ENCODE peak calls at places on chromosomes 2 and 18, in seven cellular contexts. One of them, this sample, is unnamed.
A peak's percentile ranks its signal among the peaks of the same experiment; 100 is the strongest.

GRCh38 chr2:130898553-130898952 is 61.8 kb downstream of the ARHGEF4 start:
- DNase-seq in GM23338: no peak
- DNase-seq in body of pancreas: no peak
- DNase-seq in IMR-90: no peak
- DNase-seq in lower lobe of right lung: no peak
- DNase-seq in AG04450: no peak
- DNase-seq in endothelial cell of umbilical vein: no peak
- DNase-seq in this sample: no peak

GRCh38 chr2:163659224-163659623 is 76.6 kb downstream of the FIGN start:
- DNase-seq in GM23338: no peak
- DNase-seq in body of pancreas: no peak
- DNase-seq in IMR-90: no peak
- DNase-seq in lower lobe of right lung: no peak
- DNase-seq in AG04450: no peak
- DNase-seq in endothelial cell of umbilical vein: no peak
- DNase-seq in this sample: peak; percentile 56

GRCh38 chr18:48937869-48938750 is 12.7 kb downstream of the SMAD7 start:
- DNase-seq in GM23338: no peak
- DNase-seq in body of pancreas: no peak
- DNase-seq in IMR-90: no peak
- DNase-seq in lower lobe of right lung: no peak
- DNase-seq in AG04450: no peak
- DNase-seq in endothelial cell of umbilical vein: peak; percentile 23
- DNase-seq in this sample: no peak

GRCh38 chr2:148020036-148020357 is 540 bp downstream of the ORC4 start:
- DNase-seq in GM23338: no peak
- DNase-seq in body of pancreas: no peak
- DNase-seq in IMR-90: peak; percentile 39
- DNase-seq in lower lobe of right lung: no peak
- DNase-seq in AG04450: no peak
- DNase-seq in endothelial cell of umbilical vein: no peak
- DNase-seq in this sample: no peak

GRCh38 chr18:12011962-12012549 is 30.7 kb downstream of the IMPA2 start:
- DNase-seq in GM23338: no peak
- DNase-seq in body of pancreas: peak; percentile 75
- DNase-seq in IMR-90: peak; percentile 58
- DNase-seq in lower lobe of right lung: peak; percentile 60
- DNase-seq in AG04450: no peak
- DNase-seq in endothelial cell of umbilical vein: no peak
- DNase-seq in this sample: no peak

GRCh38 chr2:151730242-151730975 is 3.9 kb downstream of the NEB start:
- DNase-seq in GM23338: peak; percentile 63
- DNase-seq in body of pancreas: no peak
- DNase-seq in IMR-90: peak; percentile 8
- DNase-seq in lower lobe of right lung: no peak
- DNase-seq in AG04450: no peak
- DNase-seq in endothelial cell of umbilical vein: no peak
- DNase-seq in this sample: no peak

GRCh38 chr2:155830817-155831579 is 501.5 kb downstream of the NR4A2 start:
- DNase-seq in GM23338: no peak
- DNase-seq in body of pancreas: no peak
- DNase-seq in IMR-90: no peak
- DNase-seq in lower lobe of right lung: no peak
- DNase-seq in AG04450: no peak
- DNase-seq in endothelial cell of umbilical vein: no peak
- DNase-seq in this sample: no peak

GRCh38 chr18:69109686-69110085 is 291.0 kb upstream of the DOK6 start:
- DNase-seq in GM23338: no peak
- DNase-seq in body of pancreas: no peak
- DNase-seq in IMR-90: peak; percentile 0
- DNase-seq in lower lobe of right lung: no peak
- DNase-seq in AG04450: no peak
- DNase-seq in endothelial cell of umbilical vein: no peak
- DNase-seq in this sample: no peak

GRCh38 chr2:11212645-11213044 is 57.4 kb downstream of the SLC66A3 start:
- DNase-seq in GM23338: no peak
- DNase-seq in body of pancreas: no peak
- DNase-seq in IMR-90: no peak
- DNase-seq in lower lobe of right lung: no peak
- DNase-seq in AG04450: no peak
- DNase-seq in endothelial cell of umbilical vein: no peak
- DNase-seq in this sample: no peak

GRCh38 chr2:112709703-112710102 is 11.1 kb upstream of the NT5DC4 start:
- DNase-seq in GM23338: no peak
- DNase-seq in body of pancreas: no peak
- DNase-seq in IMR-90: no peak
- DNase-seq in lower lobe of right lung: no peak
- DNase-seq in AG04450: no peak
- DNase-seq in endothelial cell of umbilical vein: no peak
- DNase-seq in this sample: no peak

GRCh38 chr2:122755281-122755780 is 999.9 kb downstream of the TSN start:
- DNase-seq in GM23338: no peak
- DNase-seq in body of pancreas: no peak
- DNase-seq in IMR-90: no peak
- DNase-seq in lower lobe of right lung: no peak
- DNase-seq in AG04450: no peak
- DNase-seq in endothelial cell of umbilical vein: peak; percentile 34
- DNase-seq in this sample: no peak

GRCh38 chr2:183070942-183071844 is 7.4 kb upstream of the DUSP19 start:
- DNase-seq in GM23338: peak; percentile 88
- DNase-seq in body of pancreas: peak; percentile 78
- DNase-seq in IMR-90: peak; percentile 43
- DNase-seq in lower lobe of right lung: peak; percentile 56
- DNase-seq in AG04450: no peak
- DNase-seq in endothelial cell of umbilical vein: peak; percentile 61
- DNase-seq in this sample: no peak

GRCh38 chr2:174587607-174588006 is 10.0 kb downstream of the WIPF1 start:
- DNase-seq in GM23338: no peak
- DNase-seq in body of pancreas: no peak
- DNase-seq in IMR-90: no peak
- DNase-seq in lower lobe of right lung: no peak
- DNase-seq in AG04450: no peak
- DNase-seq in endothelial cell of umbilical vein: no peak
- DNase-seq in this sample: no peak

GRCh38 chr2:231592636-231593145 is at the start of gene TEX44:
- DNase-seq in GM23338: no peak
- DNase-seq in body of pancreas: no peak
- DNase-seq in IMR-90: no peak
- DNase-seq in lower lobe of right lung: no peak
- DNase-seq in AG04450: no peak
- DNase-seq in endothelial cell of umbilical vein: no peak
- DNase-seq in this sample: no peak

GRCh38 chr2:127293758-127294562 is at the start of gene ERCC3:
- DNase-seq in GM23338: peak; percentile 94
- DNase-seq in body of pancreas: peak; percentile 80
- DNase-seq in IMR-90: peak; percentile 80
- DNase-seq in lower lobe of right lung: peak; percentile 91
- DNase-seq in AG04450: peak; percentile 38
- DNase-seq in endothelial cell of umbilical vein: peak; percentile 81
- DNase-seq in this sample: peak; percentile 6

GRCh38 chr2:37629529-37629928 is 41.9 kb downstream of the CDC42EP3 start:
- DNase-seq in GM23338: no peak
- DNase-seq in body of pancreas: no peak
- DNase-seq in IMR-90: peak; percentile 87
- DNase-seq in lower lobe of right lung: no peak
- DNase-seq in AG04450: no peak
- DNase-seq in endothelial cell of umbilical vein: no peak
- DNase-seq in this sample: no peak

GRCh38 chr2:233012301-233012971 is 620 bp downstream of the NGEF start:
- DNase-seq in GM23338: no peak
- DNase-seq in body of pancreas: peak; percentile 69
- DNase-seq in IMR-90: no peak
- DNase-seq in lower lobe of right lung: no peak
- DNase-seq in AG04450: no peak
- DNase-seq in endothelial cell of umbilical vein: no peak
- DNase-seq in this sample: no peak

GRCh38 chr2:42878581-42878980 is 86.2 kb upstream of the HAAO start:
- DNase-seq in GM23338: no peak
- DNase-seq in body of pancreas: no peak
- DNase-seq in IMR-90: peak; percentile 44
- DNase-seq in lower lobe of right lung: no peak
- DNase-seq in AG04450: no peak
- DNase-seq in endothelial cell of umbilical vein: peak; percentile 16
- DNase-seq in this sample: no peak
- H3K4me3 ChIP-seq in GM23338: no peak overlapping the region
- H3K4me3 ChIP-seq in body of pancreas: no peak overlapping the region
- H3K4me3 ChIP-seq in IMR-90: no peak overlapping the region
- H3K4me3 ChIP-seq in lower lobe of right lung: no peak overlapping the region
- H3K4me3 ChIP-seq in AG04450: no peak overlapping the region
- H3K4me3 ChIP-seq in endothelial cell of umbilical vein: no peak overlapping the region
- H3K4me3 ChIP-seq in this sample: no peak overlapping the region

GRCh38 chr2:241940329-241940728 is 70.8 kb downstream of the RTP5 start:
- DNase-seq in GM23338: peak; percentile 66
- DNase-seq in body of pancreas: no peak
- DNase-seq in IMR-90: no peak
- DNase-seq in lower lobe of right lung: no peak
- DNase-seq in AG04450: no peak
- DNase-seq in endothelial cell of umbilical vein: no peak
- DNase-seq in this sample: no peak
- TF ChIP-seq CTCF in GM23338: peak; percentile 68
- TF ChIP-seq CTCF in body of pancreas: peak; percentile 21
- TF ChIP-seq CTCF in IMR-90: no peak
- TF ChIP-seq CTCF in lower lobe of right lung: peak; percentile 17
- TF ChIP-seq CTCF in AG04450: peak; percentile 29
- TF ChIP-seq CTCF in endothelial cell of umbilical vein: peak; percentile 19
- TF ChIP-seq CTCF in this sample: peak; percentile 48

GRCh38 chr18:35029103-35029502 is 12.1 kb upstream of the MAPRE2 start:
- DNase-seq in GM23338: no peak
- DNase-seq in body of pancreas: no peak
- DNase-seq in IMR-90: peak; percentile 69
- DNase-seq in lower lobe of right lung: peak; percentile 38
- DNase-seq in AG04450: peak; percentile 23
- DNase-seq in endothelial cell of umbilical vein: no peak
- DNase-seq in this sample: no peak
- H3K4me3 ChIP-seq in GM23338: no peak overlapping the region
- H3K4me3 ChIP-seq in body of pancreas: no peak overlapping the region
- H3K4me3 ChIP-seq in IMR-90: no peak overlapping the region
- H3K4me3 ChIP-seq in lower lobe of right lung: peak overlapping the region; percentile 37
- H3K4me3 ChIP-seq in AG04450: no peak overlapping the region
- H3K4me3 ChIP-seq in endothelial cell of umbilical vein: no peak overlapping the region
- H3K4me3 ChIP-seq in this sample: no peak overlapping the region

GRCh38 chr18:79371536-79372210 is 24.1 kb upstream of the NFATC1 start:
- DNase-seq in GM23338: no peak
- DNase-seq in body of pancreas: no peak
- DNase-seq in IMR-90: no peak
- DNase-seq in lower lobe of right lung: no peak
- DNase-seq in AG04450: no peak
- DNase-seq in endothelial cell of umbilical vein: no peak
- DNase-seq in this sample: no peak

GRCh38 chr18:79372991-79373390 is 22.7 kb upstream of the NFATC1 start:
- DNase-seq in GM23338: no peak
- DNase-seq in body of pancreas: no peak
- DNase-seq in IMR-90: no peak
- DNase-seq in lower lobe of right lung: no peak
- DNase-seq in AG04450: no peak
- DNase-seq in endothelial cell of umbilical vein: no peak
- DNase-seq in this sample: no peak

GRCh38 chr18:79373736-79374135 is 22.0 kb upstream of the NFATC1 start:
- DNase-seq in GM23338: no peak
- DNase-seq in body of pancreas: no peak
- DNase-seq in IMR-90: no peak
- DNase-seq in lower lobe of right lung: no peak
- DNase-seq in AG04450: no peak
- DNase-seq in endothelial cell of umbilical vein: no peak
- DNase-seq in this sample: no peak

GRCh38 chr18:79374408-79375171 is 21.1 kb upstream of the NFATC1 start:
- DNase-seq in GM23338: no peak
- DNase-seq in body of pancreas: no peak
- DNase-seq in IMR-90: no peak
- DNase-seq in lower lobe of right lung: no peak
- DNase-seq in AG04450: no peak
- DNase-seq in endothelial cell of umbilical vein: no peak
- DNase-seq in this sample: no peak

DNA sequence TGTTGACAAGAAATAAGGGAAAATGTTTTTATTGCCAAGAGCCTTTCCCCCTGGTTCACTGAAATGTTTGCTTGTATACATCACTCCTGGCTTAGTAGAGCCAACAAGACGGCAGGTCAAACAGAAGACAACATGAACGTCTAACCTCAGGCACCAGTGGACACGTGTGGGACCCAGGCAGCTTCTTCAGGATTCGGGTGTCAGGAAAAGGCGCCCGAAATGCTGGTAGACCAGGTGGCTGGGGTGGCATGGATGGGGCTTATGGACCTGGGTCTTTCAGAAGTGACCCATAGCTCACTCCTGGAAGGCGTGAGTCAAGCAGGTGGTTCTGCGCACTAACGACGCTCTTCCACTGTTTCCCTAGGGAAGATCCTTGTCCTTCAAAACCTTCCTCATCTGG is 23.3 kb upstream of the NFATC1 start:
- DNase-seq in GM23338: no peak
- DNase-seq in body of pancreas: no peak
- DNase-seq in IMR-90: no peak
- DNase-seq in lower lobe of right lung: no peak
- DNase-seq in AG04450: no peak
- DNase-seq in endothelial cell of umbilical vein: no peak
- DNase-seq in this sample: no peak
- TF ChIP-seq CTCF in GM23338: no peak
- TF ChIP-seq CTCF in body of pancreas: no peak
- TF ChIP-seq CTCF in IMR-90: no peak
- TF ChIP-seq CTCF in lower lobe of right lung: no peak
- TF ChIP-seq CTCF in AG04450: no peak
- TF ChIP-seq CTCF in endothelial cell of umbilical vein: no peak
- TF ChIP-seq CTCF in this sample: no peak

GRCh38 chr2:160647967-160648685 is 154.5 kb upstream of the RBMS1 start:
- DNase-seq in GM23338: no peak
- DNase-seq in body of pancreas: peak; percentile 58
- DNase-seq in IMR-90: no peak
- DNase-seq in lower lobe of right lung: peak; percentile 56
- DNase-seq in AG04450: no peak
- DNase-seq in endothelial cell of umbilical vein: no peak
- DNase-seq in this sample: no peak
- H3K4me3 ChIP-seq in GM23338: no peak overlapping the region
- H3K4me3 ChIP-seq in body of pancreas: no peak overlapping the region
- H3K4me3 ChIP-seq in IMR-90: no peak overlapping the region
- H3K4me3 ChIP-seq in lower lobe of right lung: no peak overlapping the region
- H3K4me3 ChIP-seq in AG04450: no peak overlapping the region
- H3K4me3 ChIP-seq in endothelial cell of umbilical vein: no peak overlapping the region
- H3K4me3 ChIP-seq in this sample: peak overlapping the region; percentile 42

GRCh38 chr2:52414596-52414995 is 1353.0 kb upstream of the CHAC2 start:
- DNase-seq in GM23338: no peak
- DNase-seq in body of pancreas: no peak
- DNase-seq in IMR-90: no peak
- DNase-seq in lower lobe of right lung: no peak
- DNase-seq in AG04450: no peak
- DNase-seq in endothelial cell of umbilical vein: no peak
- DNase-seq in this sample: no peak

DNA sequence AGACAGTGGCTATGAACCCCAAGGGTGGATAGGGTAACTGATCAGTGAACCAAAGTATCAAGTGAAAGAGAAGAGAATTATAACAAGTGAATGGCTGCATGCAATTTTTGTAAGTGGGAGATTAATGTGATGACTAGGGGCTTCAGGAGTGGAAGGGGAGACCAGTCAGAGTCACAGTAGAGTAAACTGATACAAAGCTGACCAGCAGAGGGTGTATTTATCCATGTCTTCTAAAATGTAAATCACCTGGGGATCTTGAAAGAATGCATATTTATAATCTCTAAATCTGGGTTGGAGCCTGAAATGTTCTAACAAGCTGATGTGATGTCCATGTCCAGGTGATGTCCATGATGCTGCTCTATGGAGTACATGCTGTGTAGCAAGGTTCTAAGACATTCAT is 1351.3 kb upstream of the CHAC2 start:
- DNase-seq in GM23338: peak; percentile 49
- DNase-seq in body of pancreas: no peak
- DNase-seq in IMR-90: peak; percentile 33
- DNase-seq in lower lobe of right lung: no peak
- DNase-seq in AG04450: no peak
- DNase-seq in endothelial cell of umbilical vein: peak; percentile 3
- DNase-seq in this sample: no peak
- TF ChIP-seq CTCF in GM23338: peak; percentile 60
- TF ChIP-seq CTCF in body of pancreas: no peak
- TF ChIP-seq CTCF in IMR-90: peak; percentile 29
- TF ChIP-seq CTCF in lower lobe of right lung: no peak
- TF ChIP-seq CTCF in AG04450: peak; percentile 41
- TF ChIP-seq CTCF in endothelial cell of umbilical vein: no peak
- TF ChIP-seq CTCF in this sample: peak; percentile 25